ENCODE peak calls at places on chromosomes 7 and 10, in six cellular contexts. Q is mammary epithelial cell, V is fibroblast of pulmonary artery, E is neural progenitor cell, Z is breast epithelium, G is cardiac fibroblast. H is an unnamed sample.

GRCh38 chr7:69656890-69657289 is 58.6 kb downstream of the AUTS2 start:
- DNase-seq in Q (no peak), V (peak), E (peak), Z (peak), G (no peak), H (no peak)

GRCh38 chr7:149793261-149793660 is 19.9 kb upstream of the ZNF467 start:
- DNase-seq in Q (no peak), V (no peak), E (no peak), Z (no peak), G (no peak), H (no peak)

GRCh38 chr7:117548035-117548434 is 68.2 kb downstream of the CFTR start:
- DNase-seq in Q (no peak), V (no peak), E (no peak), Z (no peak), G (no peak), H (no peak)

GRCh38 chr10:133298466-133298865 is 10.2 kb downstream of the TUBGCP2 start:
- DNase-seq in Q (no peak), V (no peak), E (no peak), Z (no peak), G (no peak), H (no peak)

GRCh38 chr7:159061674-159062212 is 82.9 kb downstream of the VIPR2 start:
- DNase-seq in Q (no peak), V (no peak), E (peak), Z (peak), G (no peak), H (peak)

GRCh38 chr10:89206402-89207180 is 526 bp downstream of the CH25H start:
- DNase-seq in Q (no peak), V (peak), E (no peak), Z (peak), G (peak), H (no peak)

GRCh38 chr10:482036-482435 is 207.4 kb downstream of the DIP2C start:
- DNase-seq in Q (no peak), V (no peak), E (no peak), Z (no peak), G (no peak), H (no peak)

GRCh38 chr10:75220258-75220657 is 9.7 kb downstream of the VDAC2 start:
- DNase-seq in Q (no peak), V (no peak), E (no peak), Z (no peak), G (no peak), H (no peak)

GRCh38 chr7:47485640-47486435 is 96.1 kb downstream of the TNS3 start:
- DNase-seq in Q (no peak), V (no peak), E (no peak), Z (peak), G (no peak), H (no peak)

GRCh38 chr10:74825033-74825370 is 1.4 kb upstream of the KAT6B start:
- DNase-seq in Q (no peak), V (no peak), E (peak), Z (peak), G (no peak), H (peak)

GRCh38 chr10:70940834-70941568 is 52.6 kb upstream of the PCBD1 start:
- DNase-seq in Q (peak), V (peak), E (no peak), Z (no peak), G (no peak), H (no peak)

GRCh38 chr10:86007171-86007570 is 359.4 kb downstream of the GRID1 start:
- DNase-seq in Q (no peak), V (no peak), E (no peak), Z (no peak), G (no peak), H (no peak)

GRCh38 chr10:75772153-75772887 is 340.9 kb downstream of the LRMDA start:
- DNase-seq in Q (no peak), V (no peak), E (no peak), Z (no peak), G (peak), H (no peak)

GRCh38 chr7:130151591-130152269 is 53.5 kb downstream of the TMEM209 start:
- DNase-seq in Q (peak), V (peak), E (no peak), Z (no peak), G (peak), H (no peak)

GRCh38 chr7:42097756-42098155 is 139.3 kb downstream of the GLI3 start:
- DNase-seq in Q (peak), V (peak), E (no peak), Z (no peak), G (peak), H (no peak)

GRCh38 chr7:51034531-51035264 is 252.0 kb upstream of the GRB10 start:
- DNase-seq in Q (peak), V (peak), E (peak), Z (no peak), G (peak), H (no peak)

GRCh38 chr10:69636626-69637550 is 6.8 kb downstream of the FAM241B start:
- DNase-seq in Q (no peak), V (peak), E (peak), Z (no peak), G (peak), H (no peak)

GRCh38 chr10:63553031-63553430 is 31.8 kb downstream of the REEP3 start:
- DNase-seq in Q (peak), V (peak), E (no peak), Z (no peak), G (peak), H (no peak)

GRCh38 chr10:11424456-11425287 is 186.8 kb downstream of the USP6NL start:
- DNase-seq in Q (peak), V (peak), E (peak), Z (no peak), G (peak), H (peak)

GRCh38 chr10:112490543-112490942 is 43.5 kb downstream of the VTI1A start:
- DNase-seq in Q (no peak), V (peak), E (no peak), Z (no peak), G (peak), H (no peak)

GRCh38 chr10:127186846-127187245 is 9.5 kb downstream of the INSYN2A start:
- DNase-seq in Q (no peak), V (no peak), E (no peak), Z (no peak), G (no peak), H (no peak)

GRCh38 chr7:40959955-40960354 is 742.9 kb downstream of the INHBA start:
- DNase-seq in Q (no peak), V (no peak), E (no peak), Z (no peak), G (no peak), H (no peak)

GRCh38 chr7:107938448-107939250 is 47.7 kb downstream of the DLD start:
- DNase-seq in Q (no peak), V (peak), E (no peak), Z (no peak), G (peak), H (no peak)

GRCh38 chr7:33996899-33997298 is 91.6 kb downstream of the BMPER start:
- DNase-seq in Q (no peak), V (no peak), E (no peak), Z (no peak), G (no peak), H (no peak)

GRCh38 chr7:2635810-2636701 is 4.3 kb downstream of the TTYH3 start:
- DNase-seq in Q (no peak), V (no peak), E (no peak), Z (no peak), G (peak), H (no peak)

GRCh38 chr10:92124524-92125168 is 166.2 kb downstream of the CPEB3 start:
- DNase-seq in Q (peak), V (peak), E (no peak), Z (peak), G (peak), H (no peak)

GRCh38 chr7:133051066-133051465 is 30.8 kb downstream of the CHCHD3 start:
- DNase-seq in Q (no peak), V (peak), E (peak), Z (no peak), G (peak), H (no peak)

GRCh38 chr7:101739757-101740398 is 77.5 kb upstream of the CUX1 start:
- DNase-seq in Q (peak), V (no peak), E (no peak), Z (no peak), G (no peak), H (no peak)

GRCh38 chr10:114272696-114273095 is 33.6 kb downstream of the VWA2 start:
- DNase-seq in Q (no peak), V (no peak), E (no peak), Z (no peak), G (no peak), H (no peak)

GRCh38 chr7:97118306-97118917 is 914 bp downstream of the SDHAF3 start:
- DNase-seq in Q (no peak), V (peak), E (no peak), Z (no peak), G (peak), H (no peak)

GRCh38 chr7:97117035-97117371 is 495 bp upstream of the SDHAF3 start:
- DNase-seq in Q (no peak), V (no peak), E (no peak), Z (no peak), G (no peak), H (no peak)

GRCh38 chr7:97116308-97116707 is 1.2 kb upstream of the SDHAF3 start:
- DNase-seq in Q (no peak), V (no peak), E (no peak), Z (no peak), G (no peak), H (no peak)

GRCh38 chr7:97119747-97120146 is 2.2 kb downstream of the SDHAF3 start:
- DNase-seq in Q (no peak), V (no peak), E (no peak), Z (no peak), G (no peak), H (no peak)

DNA sequence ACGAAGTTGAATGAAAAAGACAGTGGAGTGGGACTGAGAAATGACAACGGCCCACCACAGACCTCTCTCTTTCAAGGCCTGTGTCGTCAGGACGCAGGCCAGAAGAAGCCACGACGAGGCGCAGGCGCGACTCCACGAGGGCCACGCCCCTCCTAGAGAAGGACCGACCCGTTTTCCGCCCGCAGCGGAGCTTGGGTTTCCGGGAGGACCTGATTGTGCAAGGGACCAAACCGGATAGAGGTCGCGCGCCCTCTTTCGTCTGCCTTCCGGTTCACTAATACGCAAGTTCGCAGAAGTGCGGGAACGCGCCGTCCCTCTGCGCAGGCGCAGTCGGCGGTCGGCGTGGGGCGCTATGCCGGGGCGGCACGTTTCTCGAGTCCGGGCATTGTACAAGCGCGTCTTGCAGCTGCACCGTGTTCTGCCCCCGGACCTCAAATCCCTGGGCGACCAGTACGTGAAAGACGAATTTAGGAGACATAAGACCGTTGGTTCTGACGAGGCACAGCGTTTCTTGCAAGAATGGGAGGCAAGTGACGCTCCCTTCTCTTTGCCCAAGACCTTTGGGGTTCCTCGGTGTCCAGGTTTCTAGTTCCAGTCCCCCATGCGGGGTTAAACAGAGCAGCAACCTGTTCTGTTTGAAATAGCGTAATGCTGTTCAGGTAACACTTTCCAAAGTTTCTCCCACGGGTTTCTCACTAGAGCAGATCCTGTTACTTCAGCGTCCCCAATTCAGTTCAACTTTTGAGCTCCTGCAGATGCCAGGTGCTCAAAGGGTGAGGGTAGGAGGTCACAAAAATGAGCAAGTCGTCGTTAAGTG is at the start of gene SDHAF3:
- DNase-seq in Q (peak), V (peak), E (peak), Z (peak), G (peak), H (peak)
- TF ChIP-seq CTCF in Q (no peak), V (no peak), E (peak), Z (no peak), G (no peak), H (peak)

DNA sequence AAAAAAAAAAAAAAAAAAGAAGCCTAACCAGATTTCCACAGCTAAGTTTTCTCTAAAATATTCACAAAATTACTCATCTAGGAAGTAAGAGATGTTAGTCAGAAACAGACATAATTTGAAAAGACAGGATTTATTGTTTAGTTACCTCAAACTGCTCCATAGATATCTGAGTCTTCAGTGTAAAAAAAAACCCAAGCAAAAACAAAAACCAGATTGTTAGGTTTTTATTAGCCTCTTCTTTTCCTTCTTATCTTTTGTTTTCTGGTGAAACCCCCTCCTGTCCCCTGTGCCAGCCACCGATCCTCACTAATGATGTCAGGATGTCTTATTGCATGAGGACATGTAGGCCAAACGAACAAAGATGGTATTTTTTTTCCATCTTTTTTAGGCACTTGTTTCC is 702.1 kb upstream of the FZD8 start:
- DNase-seq in Q (peak), V (no peak), E (no peak), Z (no peak), G (peak), H (no peak)
- TF ChIP-seq CTCF in Q (no peak), V (no peak), E (no peak), Z (no peak), G (no peak), H (no peak)

GRCh38 chr7:93894966-93895650 is 4.6 kb upstream of the TFPI2 start:
- DNase-seq in Q (no peak), V (peak), E (no peak), Z (no peak), G (no peak), H (no peak)

GRCh38 chr7:93894426-93894825 is 3.9 kb upstream of the TFPI2 start:
- DNase-seq in Q (no peak), V (no peak), E (no peak), Z (no peak), G (no peak), H (no peak)

GRCh38 chr7:93889261-93889660 is 1.3 kb downstream of the TFPI2 start:
- DNase-seq in Q (peak), V (peak), E (no peak), Z (no peak), G (peak), H (no peak)

GRCh38 chr7:93890464-93891068 is at the start of gene TFPI2:
- DNase-seq in Q (peak), V (peak), E (peak), Z (peak), G (peak), H (peak)

GRCh38 chr7:93890041-93890463 is 501 bp downstream of the TFPI2 start:
- DNase-seq in Q (peak), V (peak), E (peak), Z (no peak), G (peak), H (peak)
- TF ChIP-seq CTCF in Q (no peak), V (peak), E (no peak), Z (no peak), G (peak), H (peak)

GRCh38 chr10:102670065-102670400 is 25.8 kb downstream of the TRIM8 start:
- DNase-seq in Q (no peak), V (no peak), E (no peak), Z (no peak), G (no peak), H (no peak)
- TF ChIP-seq CTCF in Q (no peak), V (no peak), E (no peak), Z (no peak), G (no peak), H (no peak)

GRCh38 chr7:155217629-155218028 is 80.0 kb upstream of the INSIG1 start:
- DNase-seq in Q (no peak), V (no peak), E (no peak), Z (no peak), G (no peak), H (no peak)

GRCh38 chr7:155218276-155219153 is 79.2 kb upstream of the INSIG1 start:
- DNase-seq in Q (no peak), V (no peak), E (no peak), Z (no peak), G (no peak), H (no peak)

GRCh38 chr7:155214328-155214986 is 83.2 kb upstream of the INSIG1 start:
- DNase-seq in Q (peak), V (no peak), E (no peak), Z (peak), G (no peak), H (no peak)

GRCh38 chr7:155215576-155216325 is 81.9 kb upstream of the INSIG1 start:
- DNase-seq in Q (no peak), V (no peak), E (no peak), Z (no peak), G (no peak), H (no peak)

DNA sequence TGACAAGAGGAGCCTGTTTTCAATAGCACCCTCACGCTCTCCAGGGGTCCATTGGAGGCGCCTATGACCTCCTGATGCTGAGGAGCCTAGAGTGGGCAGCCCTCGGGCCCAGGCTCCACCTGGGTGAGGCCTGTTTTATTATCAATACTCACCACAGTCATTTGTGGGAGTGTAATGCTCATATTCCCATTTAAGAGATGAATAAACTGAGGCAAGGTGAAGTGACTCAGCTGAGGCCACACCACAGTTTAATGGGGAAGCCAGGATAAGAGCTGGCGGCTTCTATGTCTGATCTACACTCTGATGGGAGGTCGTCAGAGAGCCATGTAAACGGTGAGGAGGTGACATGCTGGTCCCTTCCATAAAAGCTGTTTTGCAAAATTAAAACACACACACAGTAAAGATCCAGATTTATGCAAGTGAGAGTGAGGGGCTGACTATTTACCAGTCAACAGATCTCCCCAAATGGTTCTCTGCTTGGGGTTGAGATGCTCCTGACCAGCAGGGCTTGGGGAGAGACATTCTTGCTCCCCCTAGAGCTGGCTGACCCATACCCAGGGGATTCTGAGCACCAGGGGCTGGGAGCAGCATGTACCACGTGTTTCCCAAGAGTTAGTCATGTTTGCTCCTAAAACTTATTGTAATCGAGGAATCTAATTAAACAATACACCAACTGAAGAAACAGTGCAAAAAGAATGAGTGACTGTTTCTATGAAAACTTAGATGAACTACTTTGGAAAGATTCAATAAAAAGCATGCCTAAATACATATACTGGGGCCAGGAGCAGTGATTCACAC is 81.0 kb upstream of the INSIG1 start:
- DNase-seq in Q (no peak), V (peak), E (no peak), Z (no peak), G (peak), H (no peak)
- TF ChIP-seq CTCF in Q (no peak), V (no peak), E (no peak), Z (no peak), G (no peak), H (no peak)

GRCh38 chr10:35492387-35493195 is 112.5 kb upstream of the GJD4 start:
- DNase-seq in Q (peak), V (no peak), E (no peak), Z (no peak), G (no peak), H (no peak)

GRCh38 chr10:35488228-35488627 is 116.9 kb upstream of the GJD4 start:
- DNase-seq in Q (no peak), V (no peak), E (no peak), Z (no peak), G (no peak), H (no peak)

GRCh38 chr10:35486297-35486991 is 118.7 kb upstream of the GJD4 start:
- DNase-seq in Q (no peak), V (no peak), E (no peak), Z (no peak), G (no peak), H (no peak)

GRCh38 chr10:35493196-35494118 is 111.7 kb upstream of the GJD4 start:
- DNase-seq in Q (peak), V (no peak), E (no peak), Z (no peak), G (no peak), H (no peak)

GRCh38 chr10:35487336-35488034 is 117.7 kb upstream of the GJD4 start:
- DNase-seq in Q (no peak), V (peak), E (no peak), Z (no peak), G (no peak), H (no peak)
- TF ChIP-seq CTCF in Q (no peak), V (no peak), E (no peak), Z (no peak), G (no peak), H (no peak)

H was measured in progenitor cell of endocrine pancreas.